ENCODE peak calls at places on chromosomes 3 and 15, in four cellular contexts. J is HepG2, I is K562, P is GM12878. Q is an unnamed sample.

GRCh38 chr3:42473083-42473932 is 29.1 kb upstream of the VIPR1 start:
- DNase-seq in J (no peak), I (no peak), P (no peak), Q (no peak)

GRCh38 chr3:153051427-153052095 is 110.5 kb upstream of the RAP2B start:
- DNase-seq in J (peak), I (peak), P (no peak), Q (no peak)

GRCh38 chr3:51799879-51800757 is 21.1 kb upstream of the IQCF6 start:
- DNase-seq in J (peak), I (peak), P (peak), Q (peak)

GRCh38 chr3:20984594-20985207 is 766.3 kb downstream of the ZNF385D start:
- DNase-seq in J (no peak), I (no peak), P (no peak), Q (no peak)

GRCh38 chr3:58143417-58144055 is 67.2 kb downstream of the DNASE1L3 start:
- DNase-seq in J (peak), I (peak), P (no peak), Q (no peak)

GRCh38 chr3:21506061-21506460 is 244.9 kb downstream of the ZNF385D start:
- DNase-seq in J (no peak), I (no peak), P (no peak), Q (no peak)

GRCh38 chr3:126927405-126927750 is 55.5 kb upstream of the PLXNA1 start:
- DNase-seq in J (no peak), I (no peak), P (no peak), Q (no peak)

GRCh38 chr15:59364238-59364637 is 8.4 kb downstream of the MYO1E start:
- DNase-seq in J (no peak), I (no peak), P (no peak), Q (no peak)

GRCh38 chr15:89323825-89324224 is 10.8 kb downstream of the POLG start:
- DNase-seq in J (no peak), I (no peak), P (no peak), Q (no peak)

GRCh38 chr15:42138968-42139386 is 17.5 kb downstream of the PLA2G4F start:
- DNase-seq in J (peak), I (no peak), P (no peak), Q (no peak)

GRCh38 chr3:59482001-59482400 is 432.2 kb upstream of the CFAP20DC start:
- DNase-seq in J (no peak), I (no peak), P (no peak), Q (no peak)

GRCh38 chr15:49646891-49647290 is 26.0 kb downstream of the DTWD1 start:
- DNase-seq in J (no peak), I (no peak), P (no peak), Q (no peak)

GRCh38 chr3:82048711-82049110 is 287.3 kb upstream of the GBE1 start:
- DNase-seq in J (no peak), I (no peak), P (no peak), Q (no peak)

GRCh38 chr15:83207622-83208356 is at the start of gene HDGFL3:
- DNase-seq in J (no peak), I (peak), P (no peak), Q (peak)
- TF ChIP-seq BHLHE40 in J (no peak), I (no peak), P (no peak), Q (no peak)

GRCh38 chr3:56940331-56940730 is 120.1 kb upstream of the SPATA12 start:
- DNase-seq in J (no peak), I (no peak), P (no peak), Q (no peak)
- TF ChIP-seq SP1 in J (no peak), I (no peak), P (no peak), Q (no peak)

GRCh38 chr3:16809482-16809881 is 75.3 kb upstream of the PLCL2 start:
- DNase-seq in J (no peak), I (no peak), P (no peak), Q (no peak)
- TF ChIP-seq BHLHE40 in J (no peak), I (no peak), P (no peak), Q (no peak)

GRCh38 chr3:184732133-184732532 is 20.3 kb upstream of the MAGEF1 start:
- DNase-seq in J (no peak), I (no peak), P (no peak), Q (no peak)

GRCh38 chr3:184730924-184731323 is 19.1 kb upstream of the MAGEF1 start:
- DNase-seq in J (no peak), I (no peak), P (no peak), Q (no peak)

GRCh38 chr3:184734903-184735630 is 23.2 kb upstream of the MAGEF1 start:
- DNase-seq in J (no peak), I (no peak), P (no peak), Q (no peak)

GRCh38 chr3:184733971-184734608 is 22.2 kb upstream of the MAGEF1 start:
- DNase-seq in J (no peak), I (no peak), P (no peak), Q (no peak)

DNA sequence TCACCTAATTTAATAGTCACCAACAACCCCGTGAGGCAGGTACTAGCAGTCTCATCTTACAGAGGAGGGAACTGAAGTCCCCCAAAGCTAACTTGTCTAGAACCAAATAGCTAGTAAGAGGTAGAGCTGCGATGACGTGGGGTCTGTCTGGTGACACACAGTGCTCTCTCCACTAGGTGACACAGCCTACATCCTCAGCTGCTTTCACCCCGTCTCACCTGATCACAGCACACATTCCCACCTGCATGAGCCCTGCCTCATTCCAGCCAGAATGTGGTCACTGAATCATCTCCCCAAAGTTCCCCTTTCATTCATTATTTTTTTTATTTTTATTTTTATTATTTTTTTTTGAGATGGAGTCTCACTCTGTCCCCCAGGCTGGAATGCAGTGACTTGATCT is 21.3 kb upstream of the MAGEF1 start:
- DNase-seq in J (no peak), I (no peak), P (no peak), Q (no peak)
- TF ChIP-seq SP1 in J (no peak), I (no peak), P (no peak), Q (no peak)

GRCh38 chr3:119700269-119700919 is 2.4 kb upstream of the CFAP91 start:
- DNase-seq in J (peak), I (no peak), P (peak), Q (no peak)
- TF ChIP-seq BHLHE40 in J (no peak), I (no peak), P (no peak), Q (no peak)

Q was measured in HEK293T.